ENCODE peak calls at places on chromosome 16, in four cellular contexts. C, I, Y and W are unnamed samples.

GRCh38 chr16:28181557-28181914 is 30.2 kb downstream of the XPO6 start:
- DNase-seq in C (no peak), I (peak), Y (peak), W (no peak)

GRCh38 chr16:49521706-49522325 is 148.2 kb downstream of the C16orf78 start:
- DNase-seq in I (no peak), Y (no peak), C (no peak), W (no peak)

GRCh38 chr16:75494696-75495601 is at the start of gene CHST6:
- DNase-seq in I (peak), C (no peak), Y (no peak), W (no peak)

GRCh38 chr16:82081271-82081670 is 46.2 kb downstream of the HSD17B2 start:
- DNase-seq in C (no peak), Y (no peak), I (no peak), W (no peak)

GRCh38 chr16:56950881-56951771 is 10.6 kb upstream of the CETP start:
- DNase-seq in Y (no peak), C (no peak), I (peak), W (no peak)

GRCh38 chr16:84547539-84548058 is 43.1 kb upstream of the MEAK7 start:
- DNase-seq in I (no peak), C (no peak), Y (no peak), W (no peak)

GRCh38 chr16:15907863-15908478 is 19.6 kb upstream of the CEP20 start:
- DNase-seq in I (peak), C (peak), Y (no peak), W (no peak)

GRCh38 chr16:80324371-80324770 is 216.4 kb upstream of the DYNLRB2 start:
- DNase-seq in C (no peak), I (no peak), Y (no peak), W (no peak)

GRCh38 chr16:5905935-5906334 is 808.3 kb upstream of the EEF2KMT start:
- DNase-seq in I (no peak), Y (no peak), C (no peak), W (no peak)

GRCh38 chr16:73204359-73205152 is 156.6 kb upstream of the ZFHX3 start:
- DNase-seq in Y (no peak), I (no peak), C (no peak), W (no peak)

GRCh38 chr16:69346683-69347082 is 4.9 kb downstream of the TMED6 start:
- DNase-seq in I (no peak), Y (no peak), C (no peak), W (no peak)

GRCh38 chr16:72313903-72314302 is 141.9 kb upstream of the PMFBP1 start:
- DNase-seq in Y (no peak), I (no peak), C (no peak), W (no peak)

GRCh38 chr16:86953631-86954465 is 363.3 kb downstream of the C16orf95 start:
- DNase-seq in C (no peak), I (no peak), Y (no peak), W (no peak)

GRCh38 chr16:62068747-62069146 is 32.5 kb upstream of the CDH8 start:
- DNase-seq in C (no peak), I (no peak), Y (no peak), W (no peak)